ENCODE peak calls at places on chromosomes 13 and 19, in four cellular contexts. O is H1, P is K562, X is SK-N-SH. W is an unnamed sample.
A peak's percentile ranks its signal among the peaks of the same experiment; 100 is the strongest.

GRCh38 chr19:13797870-13798269 is 2.6 kb downstream of the ZSWIM4 start:
- DNase-seq in O (no peak), P (no peak), X (no peak), W (no peak)

GRCh38 chr19:15469513-15470297 is 5.4 kb upstream of the RASAL3 start:
- DNase-seq in O (no peak), X (peak; percentile 25), P (no peak), W (no peak)

GRCh38 chr19:54521022-54521859 is 18.6 kb downstream of the LAIR2 start:
- DNase-seq in P (no peak), O (no peak), X (no peak), W (no peak)

GRCh38 chr19:30406220-30406944 is 34.2 kb downstream of the ZNF536 start:
- DNase-seq in O (no peak), X (peak; percentile 56), P (peak; percentile 9), W (no peak)

GRCh38 chr13:101490400-101491015 is 38.0 kb downstream of the ITGBL1 start:
- DNase-seq in X (no peak), P (no peak), O (no peak), W (no peak)

GRCh38 chr13:27082325-27082724 is 89.3 kb downstream of the USP12 start:
- DNase-seq in O (no peak), P (peak; percentile 23), X (no peak), W (no peak)

GRCh38 chr13:48448285-48448962 is 35.5 kb upstream of the LPAR6 start:
- DNase-seq in P (no peak), X (no peak), O (no peak), W (no peak)

GRCh38 chr13:101307181-101307701 is 109.1 kb downstream of the NALCN start:
- DNase-seq in O (no peak), P (no peak), X (no peak), W (no peak)

GRCh38 chr19:5106361-5106760 is 137.4 kb downstream of the KDM4B start:
- DNase-seq in X (no peak), P (no peak), O (no peak), W (no peak)

GRCh38 chr19:38843175-38843758 is 6.5 kb downstream of the HNRNPL start:
- DNase-seq in X (no peak), P (no peak), O (no peak), W (no peak)

GRCh38 chr19:55086730-55087541 is 11.3 kb downstream of the EPS8L1 start:
- DNase-seq in X (peak; percentile 99), P (no peak), O (peak; percentile 88), W (peak; percentile 69)

GRCh38 chr19:5536337-5536894 is 31.3 kb downstream of the TINCR start:
- DNase-seq in X (peak; percentile 83), P (peak; percentile 26), O (peak; percentile 70), W (no peak)

DNA sequence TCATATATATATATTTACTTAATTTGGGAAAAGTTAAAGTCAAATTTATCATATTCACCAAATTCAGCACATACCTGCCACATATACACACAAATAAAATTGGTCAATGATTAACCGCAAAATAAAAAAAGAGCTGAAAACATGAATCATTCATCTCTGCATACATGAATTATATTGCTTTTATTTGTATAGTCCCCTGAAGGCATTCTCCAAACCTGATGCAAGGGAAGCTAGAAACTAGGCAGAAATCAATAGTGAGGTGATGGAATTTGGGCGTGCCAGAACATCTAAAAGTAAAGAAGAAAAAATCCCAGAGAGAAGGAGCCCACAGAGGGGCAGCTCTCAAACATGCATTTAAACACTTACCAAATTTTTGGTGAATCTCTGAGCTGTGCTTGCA is 60.1 kb downstream of the UFM1 start:
- DNase-seq in O (no peak), P (no peak), X (no peak), W (no peak)
- TF ChIP-seq POLR2AphosphoS5 in O (no peak), P (no peak), X (no peak), W (no peak)

GRCh38 chr13:29423050-29423449 is 172.4 kb downstream of the SLC7A1 start:
- DNase-seq in P (no peak), O (no peak), X (no peak), W (no peak)

GRCh38 chr13:29422015-29422414 is 173.5 kb downstream of the SLC7A1 start:
- DNase-seq in O (no peak), X (no peak), P (no peak), W (no peak)

GRCh38 chr13:29418026-29418425 is 177.5 kb downstream of the SLC7A1 start:
- DNase-seq in P (no peak), O (no peak), X (no peak), W (no peak)
- TF ChIP-seq TAF1 in P (no peak), O (no peak), X (no peak), W (no peak)

GRCh38 chr13:33679658-33680012 is 138.3 kb upstream of the RFC3 start:
- DNase-seq in P (no peak), O (no peak), X (no peak), W (no peak)

GRCh38 chr13:33677215-33677614 is 140.7 kb upstream of the RFC3 start:
- DNase-seq in X (no peak), O (no peak), P (no peak), W (no peak)

GRCh38 chr13:33676700-33677048 is 141.3 kb upstream of the RFC3 start:
- DNase-seq in P (no peak), O (no peak), X (peak; percentile 66), W (no peak)

GRCh38 chr13:33678084-33678483 is 139.9 kb upstream of the RFC3 start:
- DNase-seq in P (peak; percentile 38), X (no peak), O (no peak), W (no peak)

GRCh38 chr13:33678906-33679657 is 138.9 kb upstream of the RFC3 start:
- DNase-seq in O (no peak), X (no peak), P (peak; percentile 38), W (peak; percentile 58)
- TF ChIP-seq POLR2AphosphoS5 in O (no peak), X (no peak), P (no peak), W (peak; percentile 88)

DNA sequence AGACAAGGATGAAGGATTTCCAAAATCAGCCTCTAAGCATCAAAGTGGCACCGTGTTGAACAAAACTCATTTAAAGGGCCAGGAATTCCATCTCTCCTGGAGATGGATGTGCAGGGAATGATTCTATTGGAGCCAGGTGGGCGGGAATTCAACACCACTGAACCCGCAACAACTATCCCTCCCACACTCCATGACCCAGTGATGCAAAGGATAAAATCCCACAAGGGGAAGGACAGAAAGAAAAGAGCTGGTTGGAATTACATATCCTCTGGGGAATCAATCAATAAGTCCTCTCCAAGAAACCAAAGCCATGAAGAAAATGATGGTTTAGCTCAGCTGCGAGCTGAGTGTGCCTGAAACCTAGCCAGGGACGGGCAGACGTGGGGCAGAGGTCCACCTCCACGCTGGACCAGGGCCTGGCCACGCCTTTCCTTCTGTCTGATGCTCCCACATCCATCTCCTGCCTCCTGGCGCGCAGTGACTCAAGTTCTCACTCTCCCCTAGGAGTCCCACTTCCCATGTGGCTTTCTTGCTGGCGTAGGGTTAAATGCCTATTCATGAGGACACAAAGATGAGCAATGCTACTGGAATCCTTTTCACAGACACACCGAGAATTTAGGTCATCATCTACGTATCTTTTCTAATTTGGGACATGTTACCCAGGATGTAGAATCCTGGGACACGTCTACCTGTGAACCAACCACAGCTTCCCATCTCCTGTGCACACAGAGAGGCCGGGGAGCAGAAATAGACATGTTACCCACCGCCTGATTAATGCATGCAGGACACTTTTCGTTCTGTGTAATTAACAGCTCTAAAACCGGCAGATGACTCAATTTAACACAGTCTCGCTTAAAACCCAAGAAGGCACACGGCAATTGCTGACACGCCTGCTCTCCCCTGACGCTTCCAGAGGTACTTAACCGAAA is 48.6 kb downstream of the PEPD start:
- DNase-seq in X (no peak), O (no peak), P (no peak), W (no peak)
- TF ChIP-seq TAF1 in X (no peak), O (no peak), P (no peak), W (no peak)

GRCh38 chr13:39417643-39418042 is 185.3 kb downstream of the LHFPL6 start:
- DNase-seq in P (no peak), O (peak; percentile 47), X (no peak), W (no peak)
- TF ChIP-seq POLR2AphosphoS5 in P (no peak), O (no peak), X (no peak), W (no peak)

GRCh38 chr19:10748924-10749434 is 31.1 kb downstream of the DNM2 start:
- DNase-seq in O (no peak), X (peak; percentile 79), P (peak; percentile 87), W (no peak)
- TF ChIP-seq TAF1 in O (no peak), X (no peak), P (no peak), W (no peak)

DNA sequence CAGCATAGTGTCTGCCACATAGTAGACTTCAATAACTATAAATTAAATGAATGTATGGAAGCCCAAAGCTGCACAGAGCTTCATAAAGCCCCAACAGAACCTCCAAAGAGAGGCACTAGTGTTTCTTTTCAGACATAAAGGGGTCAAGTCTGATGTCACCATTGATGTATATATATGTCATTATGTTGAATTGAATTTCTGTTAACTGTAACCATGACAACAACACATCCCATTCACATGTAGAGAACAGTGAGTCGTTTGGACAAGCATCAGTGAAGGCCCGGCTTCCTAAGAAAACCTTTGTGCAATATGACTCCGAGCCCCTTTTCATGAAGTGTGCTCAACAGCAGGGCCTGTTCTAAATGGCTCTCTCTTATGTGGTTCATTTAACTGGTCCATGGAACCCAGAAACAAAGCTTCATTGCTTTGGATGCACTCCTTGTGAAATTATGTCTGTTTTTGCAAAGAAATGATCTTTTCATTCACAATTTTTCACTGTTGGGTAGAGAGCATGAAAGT is 67.2 kb upstream of the UBL3 start:
- DNase-seq in X (no peak), O (no peak), P (no peak), W (no peak)
- TF ChIP-seq POLR2AphosphoS5 in X (no peak), O (no peak), P (no peak), W (no peak)

GRCh38 chr13:98411617-98412310 is 165.1 kb downstream of the STK24 start:
- DNase-seq in P (no peak), X (no peak), O (no peak), W (no peak)

GRCh38 chr13:98416408-98416807 is 160.5 kb downstream of the STK24 start:
- DNase-seq in P (no peak), X (no peak), O (no peak), W (no peak)

GRCh38 chr13:98411013-98411412 is 165.9 kb downstream of the STK24 start:
- DNase-seq in O (no peak), X (no peak), P (no peak), W (no peak)

GRCh38 chr13:98415326-98416070 is 161.4 kb downstream of the STK24 start:
- DNase-seq in O (no peak), P (no peak), X (no peak), W (no peak)

DNA sequence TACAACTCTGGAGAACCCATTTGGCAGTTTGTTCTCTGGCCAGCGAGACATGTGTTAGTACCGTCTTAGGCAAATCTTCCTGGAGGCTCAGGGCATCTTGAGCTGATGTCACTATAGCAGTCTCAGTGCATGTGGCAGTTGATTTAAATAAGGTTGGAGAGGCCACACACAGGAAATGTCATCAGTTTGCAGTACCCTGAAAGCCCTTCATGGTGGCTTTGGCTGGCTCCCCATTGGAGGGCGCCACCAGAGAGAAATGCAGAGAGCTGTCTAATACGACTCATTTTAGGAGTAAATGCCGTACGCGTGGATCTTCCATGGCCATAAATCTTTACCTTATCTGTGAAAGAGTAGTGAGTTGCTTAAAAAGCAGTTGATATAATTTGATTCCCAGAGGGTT is 163.1 kb downstream of the STK24 start:
- DNase-seq in O (no peak), P (no peak), X (no peak), W (no peak)
- TF ChIP-seq TAF1 in O (no peak), P (no peak), X (no peak), W (no peak)

GRCh38 chr19:1140272-1140671 is 33.8 kb downstream of the SBNO2 start:
- DNase-seq in X (no peak), O (no peak), P (no peak), W (no peak)
- TF ChIP-seq POLR2AphosphoS5 in X (no peak), O (no peak), P (no peak), W (no peak)